ENCODE peak calls at places on chromosomes 7 and 10, in four cellular contexts. R, I, L and Q are unnamed samples.

GRCh38 chr10:95729323-95730055 is 26.5 kb upstream of the ENTPD1 start:
- DNase-seq in R (no peak), I (no peak), L (no peak), Q (no peak)

GRCh38 chr10:99930731-99931550 is 78.8 kb downstream of the DNMBP start:
- DNase-seq in R (no peak), I (no peak), L (no peak), Q (no peak)

GRCh38 chr7:2996141-2996540 is 47.5 kb downstream of the CARD11 start:
- DNase-seq in R (no peak), I (no peak), L (no peak), Q (no peak)

GRCh38 chr10:118531105-118531851 is 64.2 kb downstream of the PRLHR start:
- DNase-seq in R (no peak), I (no peak), L (no peak), Q (peak)

GRCh38 chr7:134737561-134738353 is 41.7 kb upstream of the CALD1 start:
- DNase-seq in R (no peak), I (no peak), L (no peak), Q (no peak)

GRCh38 chr7:156474241-156474743 is 166.3 kb upstream of the RNF32 start:
- DNase-seq in R (no peak), I (no peak), L (no peak), Q (no peak)

GRCh38 chr7:90412458-90413184 is 9.4 kb downstream of the CLDN12 start:
- DNase-seq in R (no peak), I (no peak), L (no peak), Q (peak)

GRCh38 chr10:95445223-95445836 is 115.8 kb downstream of the SORBS1 start:
- DNase-seq in R (no peak), I (peak), L (no peak), Q (peak)

GRCh38 chr10:1882728-1883127 is 145.4 kb upstream of the ADARB2 start:
- DNase-seq in R (no peak), I (no peak), L (no peak), Q (no peak)

GRCh38 chr7:100556541-100556940 is 17.2 kb downstream of the SAP25 start:
- DNase-seq in R (no peak), I (no peak), L (no peak), Q (no peak)

GRCh38 chr10:75378403-75378802 is 23.2 kb downstream of the ZNF503 start:
- DNase-seq in R (no peak), I (no peak), L (no peak), Q (no peak)

GRCh38 chr10:125063256-125063945 is 97.0 kb downstream of the CTBP2 start:
- DNase-seq in R (no peak), I (no peak), L (no peak), Q (no peak)

GRCh38 chr7:54259185-54259584 is 283.0 kb upstream of the VSTM2A start:
- DNase-seq in R (no peak), I (no peak), L (no peak), Q (no peak)

DNA sequence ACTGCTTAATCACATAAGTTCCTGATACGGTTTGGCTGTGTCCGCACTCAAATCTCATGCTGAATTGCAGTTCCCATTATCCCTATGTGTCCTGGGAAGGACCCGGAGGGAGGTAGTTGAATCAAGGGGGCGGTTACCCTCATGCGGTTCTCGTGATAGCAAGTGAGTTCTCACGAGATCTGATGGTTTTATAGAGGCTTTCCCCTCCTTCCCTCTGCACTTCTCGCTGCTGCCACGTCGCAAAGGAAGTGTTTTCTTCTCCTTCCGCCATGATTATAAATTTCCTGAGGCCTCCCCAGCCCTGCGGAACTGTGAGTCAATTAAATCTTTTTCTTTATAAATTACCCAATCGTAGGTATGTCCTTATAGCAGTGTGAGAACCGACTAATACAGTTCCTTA is 226.2 kb downstream of the SKAP2 start:
- DNase-seq in R (no peak), I (no peak), L (no peak), Q (no peak)
- H3K4me3 ChIP-seq in R (no peak), I (no peak), L (no peak), Q (no peak)

GRCh38 chr10:79140083-79140793 is 71.5 kb downstream of the ZMIZ1 start:
- DNase-seq in R (no peak), I (no peak), L (no peak), Q (no peak)
- H3K4me3 ChIP-seq in R (no peak), I (no peak), L (no peak), Q (no peak)

GRCh38 chr10:31399171-31399570 is 80.2 kb downstream of the ZEB1 start:
- DNase-seq in R (no peak), I (no peak), L (no peak), Q (no peak)

GRCh38 chr10:31397852-31398251 is 78.8 kb downstream of the ZEB1 start:
- DNase-seq in R (no peak), I (no peak), L (no peak), Q (no peak)

GRCh38 chr10:31395695-31396094 is 76.7 kb downstream of the ZEB1 start:
- DNase-seq in R (no peak), I (no peak), L (no peak), Q (no peak)

GRCh38 chr10:31390804-31391203 is 71.8 kb downstream of the ZEB1 start:
- DNase-seq in R (no peak), I (no peak), L (no peak), Q (no peak)

GRCh38 chr10:31393844-31394243 is 74.8 kb downstream of the ZEB1 start:
- DNase-seq in R (no peak), I (no peak), L (no peak), Q (no peak)
- H3K4me3 ChIP-seq in R (no peak), I (no peak), L (no peak), Q (no peak)

GRCh38 chr7:130942211-130942964 is 208.4 kb upstream of the KLF14 start:
- DNase-seq in R (no peak), I (no peak), L (no peak), Q (peak)
- H3K4me3 ChIP-seq in R (peak), I (peak), L (no peak), Q (peak)

GRCh38 chr7:14905764-14906163 is 3.2 kb upstream of the DGKB start:
- DNase-seq in R (no peak), I (no peak), L (no peak), Q (no peak)
- H3K4me3 ChIP-seq in R (no peak), I (no peak), L (no peak), Q (no peak)

GRCh38 chr7:1105189-1105588 is 17.3 kb downstream of the GPER1 start:
- DNase-seq in R (no peak), I (no peak), L (no peak), Q (no peak)
- H3K4me3 ChIP-seq in R (no peak), I (no peak), L (no peak), Q (no peak)

GRCh38 chr10:68132391-68132790 is 23.1 kb downstream of the MYPN start:
- DNase-seq in R (no peak), I (no peak), L (no peak), Q (no peak)
- H3K4me3 ChIP-seq in R (no peak), I (no peak), L (no peak), Q (no peak)

DNA sequence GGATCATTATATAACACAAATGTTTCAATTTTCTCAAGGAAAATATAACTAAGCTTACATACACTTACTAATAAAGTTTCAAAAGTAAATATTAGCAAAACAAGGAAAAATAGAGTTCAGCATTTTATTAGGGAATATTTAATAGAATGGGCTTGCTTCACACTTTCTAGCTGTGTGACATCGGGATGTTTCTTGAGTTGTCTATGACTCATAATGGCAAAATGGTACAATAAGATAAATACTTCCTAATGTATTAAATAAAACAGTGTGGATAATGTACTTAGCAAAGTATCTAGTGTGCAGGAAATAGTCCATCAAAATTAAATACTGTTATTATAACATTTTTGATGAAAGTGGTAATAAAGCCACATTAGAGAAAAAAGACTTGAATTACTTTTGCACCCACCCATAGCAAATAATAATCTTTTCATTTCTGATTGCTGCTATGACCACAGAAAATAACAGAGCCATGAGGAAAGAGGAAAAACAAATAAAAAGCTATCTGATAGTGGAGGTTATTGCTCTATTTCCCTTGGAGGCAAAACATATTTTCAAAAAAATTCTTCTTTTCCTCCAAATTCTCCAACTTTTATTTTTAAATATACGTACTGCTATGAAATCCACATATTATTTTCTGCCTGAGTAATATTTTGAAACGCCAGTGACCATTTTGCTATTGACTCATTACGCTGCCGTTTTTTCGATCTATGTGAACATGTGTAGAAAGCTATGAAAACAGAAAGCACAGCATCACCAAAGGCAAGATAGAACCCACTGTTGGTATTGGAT is 272.9 kb upstream of the KLF6 start:
- DNase-seq in R (no peak), I (no peak), L (no peak), Q (no peak)
- H3K4me3 ChIP-seq in R (no peak), I (peak), L (no peak), Q (no peak)

GRCh38 chr10:111273635-111274034 is 196.8 kb downstream of the ADRA2A start:
- DNase-seq in R (no peak), I (no peak), L (no peak), Q (no peak)

DNA sequence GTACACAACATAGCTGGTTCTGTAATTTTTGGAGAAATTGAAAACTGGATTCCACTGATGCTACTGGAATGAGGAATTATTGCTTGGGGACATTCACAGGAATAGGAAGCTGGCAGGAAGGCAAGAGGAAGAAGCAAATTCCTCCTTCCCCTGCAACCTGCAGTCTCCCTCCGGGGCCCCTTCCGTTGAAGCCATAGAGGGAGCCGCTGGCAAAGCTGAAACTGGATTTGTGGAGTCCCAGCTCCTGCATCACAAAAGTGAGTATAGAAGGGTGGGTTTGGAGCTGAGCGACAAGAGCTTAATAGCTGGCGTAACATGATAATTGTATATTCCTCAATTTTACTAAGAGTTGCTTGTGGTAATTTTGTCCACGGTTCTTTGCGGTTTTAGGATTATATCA is 190.8 kb downstream of the ADRA2A start:
- DNase-seq in R (no peak), I (no peak), L (no peak), Q (no peak)
- H3K4me3 ChIP-seq in R (no peak), I (no peak), L (no peak), Q (no peak)